ENCODE peak calls at places on chromosomes 1 and 21, in four cellular contexts. B, W, R and C are unnamed samples.
A peak's percentile ranks its signal among the peaks of the same experiment; 100 is the strongest.

GRCh38 chr1:172742599-172743500 is 83.9 kb downstream of the FASLG start:
- DNase-seq in B (peak; percentile 62), W (no peak), R (peak; percentile 60), C (peak; percentile 40)

GRCh38 chr1:26784023-26784871 is 3.5 kb upstream of the PIGV start:
- DNase-seq in B (no peak), W (no peak), R (peak; percentile 24), C (peak; percentile 73)

GRCh38 chr1:9066945-9067807 is 2.3 kb downstream of the SLC2A5 start:
- DNase-seq in B (no peak), W (no peak), R (no peak), C (peak; percentile 31)

GRCh38 chr1:78645728-78646127 is 3.9 kb upstream of the IFI44 start:
- DNase-seq in B (peak; percentile 34), W (peak; percentile 54), R (peak; percentile 13), C (peak; percentile 34)

GRCh38 chr1:223776075-223776814 is 63.9 kb downstream of the CAPN2 start:
- DNase-seq in B (no peak), W (peak; percentile 70), R (peak; percentile 22), C (no peak)

GRCh38 chr1:11320153-11320936 is 47.3 kb downstream of the UBIAD1 start:
- DNase-seq in B (peak; percentile 16), W (no peak), R (peak; percentile 29), C (no peak)

GRCh38 chr1:33294071-33295010 is 26.6 kb downstream of the A3GALT2 start:
- DNase-seq in B (no peak), W (no peak), R (no peak), C (no peak)

GRCh38 chr1:200873671-200874397 is 1.1 kb downstream of the GPR25 start:
- DNase-seq in B (no peak), W (no peak), R (no peak), C (no peak)

GRCh38 chr1:182003953-182004586 is 57.4 kb downstream of the ZNF648 start:
- DNase-seq in B (no peak), W (no peak), R (no peak), C (no peak)

GRCh38 chr1:248380854-248381253 is 5.3 kb downstream of the OR2T6 start:
- DNase-seq in B (no peak), W (no peak), R (no peak), C (no peak)
- H3K9me3 ChIP-seq in B (no peaks in the 10 kb centered on the region), W (no peaks in the 10 kb centered on the region), R (no peaks in the 10 kb centered on the region), C (no peaks in the 10 kb centered on the region)

DNA sequence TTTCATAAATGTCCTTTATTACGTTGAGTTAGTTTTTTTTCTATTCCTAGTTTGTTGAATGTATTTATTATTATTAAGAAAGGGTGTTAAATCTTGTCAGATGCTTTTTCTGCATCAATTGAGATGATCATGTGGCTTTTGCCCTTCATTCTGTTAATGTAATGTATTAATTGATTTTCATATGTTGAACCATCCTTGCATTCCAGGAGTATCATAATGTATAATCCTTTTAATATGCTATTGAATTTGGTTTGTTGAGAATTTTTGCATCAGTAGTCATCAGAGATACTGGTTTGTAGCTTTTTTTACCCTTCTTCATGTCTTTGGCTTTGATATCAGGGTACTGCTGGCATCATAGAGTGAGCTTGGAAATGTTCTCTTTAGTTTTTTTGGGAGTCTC is 100.0 kb downstream of the POFUT2 start:
- DNase-seq in B (no peak), W (no peak), R (no peak), C (no peak)
- H3K36me3 ChIP-seq in B (peaks cover 21% of the 10 kb centered on the region), W (peaks cover 50% of the 10 kb centered on the region), R (peaks cover 21% of the 10 kb centered on the region), C (peaks cover 5% of the 10 kb centered on the region)

DNA sequence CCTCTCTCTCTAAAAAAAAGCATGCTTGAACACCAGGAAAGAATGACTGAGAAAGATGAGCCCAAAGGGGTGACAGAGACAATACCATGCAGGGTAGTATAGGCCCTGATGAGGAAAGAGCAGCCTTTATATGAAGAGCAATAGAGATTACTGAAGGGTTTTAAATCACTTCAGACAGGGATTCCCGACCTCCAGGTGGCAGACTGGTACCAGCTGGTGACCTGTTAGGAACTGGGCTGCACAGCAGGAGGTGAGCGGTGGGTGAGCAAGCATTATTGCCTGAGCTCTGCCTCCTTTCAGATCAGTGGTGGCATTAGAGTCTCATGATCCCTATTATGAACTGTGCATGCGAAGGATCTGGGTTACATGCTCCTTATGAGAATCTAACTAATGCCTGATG is 30.8 kb upstream of the GTF2B start:
- DNase-seq in B (no peak), W (no peak), R (peak; percentile 7), C (no peak)
- H3K9me3 ChIP-seq in B (peaks cover 7% of the 10 kb centered on the region), W (no peaks in the 10 kb centered on the region), R (peaks cover 14% of the 10 kb centered on the region), C (no peaks in the 10 kb centered on the region)

GRCh38 chr1:1435911-1436633 is 582 bp downstream of the VWA1 start:
- DNase-seq in B (no peak), W (peak; percentile 33), R (no peak), C (no peak)
- H3K36me3 ChIP-seq in B (no peaks in the 10 kb centered on the region), W (no peaks in the 10 kb centered on the region), R (no peaks in the 10 kb centered on the region), C (no peaks in the 10 kb centered on the region)

GRCh38 chr21:22490044-22490443 is 1491.8 kb downstream of the NCAM2 start:
- DNase-seq in B (no peak), W (no peak), R (no peak), C (no peak)
- H3K9me3 ChIP-seq in B (no peaks in the 10 kb centered on the region), W (no peaks in the 10 kb centered on the region), R (no peaks in the 10 kb centered on the region), C (no peaks in the 10 kb centered on the region)